ENCODE peak calls at places on chromosomes 11 and 22, in seven cellular contexts. A is heart left ventricle, Z is NB4, I is adrenal gland, H is tibial nerve, O is transverse colon, Q is Peyer's patch. S is an unnamed sample.

GRCh38 chr11:77039491-77040400 is 5.5 kb downstream of the B3GNT6 start:
- DNase-seq in A (no peak), Z (no peak), I (no peak), H (peak), O (peak), Q (no peak), S (peak)

GRCh38 chr22:25478573-25478972 is 85.9 kb upstream of the GRK3 start:
- DNase-seq in A (no peak), Z (no peak), I (no peak), H (no peak), O (no peak), Q (no peak), S (no peak)

GRCh38 chr11:11806074-11806473 is 35.7 kb upstream of the USP47 start:
- DNase-seq in A (no peak), Z (no peak), I (no peak), H (no peak), O (no peak), Q (no peak), S (no peak)

GRCh38 chr11:68471360-68472340 is 11.1 kb downstream of the PPP6R3 start:
- DNase-seq in A (no peak), Z (peak), I (no peak), H (no peak), O (no peak), Q (no peak), S (no peak)

GRCh38 chr11:44032304-44033085 is 15.3 kb upstream of the ACCSL start:
- DNase-seq in A (peak), Z (no peak), I (no peak), H (no peak), O (peak), Q (no peak), S (peak)

GRCh38 chr11:20156280-20156875 is 3.9 kb downstream of the DBX1 start:
- DNase-seq in A (no peak), Z (no peak), I (no peak), H (no peak), O (peak), Q (peak), S (no peak)

GRCh38 chr11:115613986-115614625 is 109.9 kb upstream of the CADM1 start:
- DNase-seq in A (no peak), Z (no peak), I (no peak), H (no peak), O (no peak), Q (no peak), S (no peak)

GRCh38 chr22:35568751-35569725 is 28.4 kb downstream of the RASD2 start:
- DNase-seq in A (no peak), Z (no peak), I (no peak), H (no peak), O (no peak), Q (no peak), S (no peak)

GRCh38 chr22:29022101-29022817 is 39.4 kb downstream of the C22orf31 start:
- DNase-seq in A (no peak), Z (no peak), I (no peak), H (no peak), O (no peak), Q (no peak), S (no peak)

GRCh38 chr22:46031965-46032851 is 55.2 kb upstream of the WNT7B start:
- DNase-seq in A (no peak), Z (peak), I (no peak), H (no peak), O (no peak), Q (no peak), S (no peak)

GRCh38 chr22:32328306-32329201 is 29.1 kb upstream of the RFPL3 start:
- DNase-seq in A (no peak), Z (no peak), I (no peak), H (no peak), O (no peak), Q (no peak), S (no peak)

GRCh38 chr22:20403779-20404140 is 9.8 kb downstream of the ZNF74 start:
- DNase-seq in A (no peak), Z (no peak), I (no peak), H (no peak), O (no peak), Q (no peak), S (no peak)

GRCh38 chr11:81749245-81749644 is 984.4 kb downstream of the FAM181B start:
- DNase-seq in A (no peak), Z (no peak), I (no peak), H (no peak), O (no peak), Q (no peak), S (no peak)

GRCh38 chr11:28760676-28761390 is 652.6 kb downstream of the METTL15 start:
- DNase-seq in A (no peak), Z (no peak), I (no peak), H (no peak), O (no peak), Q (no peak), S (no peak)

GRCh38 chr22:17896552-17896951 is 122.3 kb upstream of the BID start:
- DNase-seq in A (no peak), Z (no peak), I (peak), H (no peak), O (no peak), Q (no peak), S (no peak)

GRCh38 chr11:65918211-65919150 is at the start of gene C11orf68:
- DNase-seq in A (no peak), Z (peak), I (peak), H (no peak), O (no peak), Q (no peak), S (no peak)

GRCh38 chr11:73414977-73415492 is 38.8 kb downstream of the RELT start:
- DNase-seq in A (no peak), Z (peak), I (no peak), H (peak), O (no peak), Q (no peak), S (no peak)

GRCh38 chr22:44109417-44109816 is 71.3 kb upstream of the PARVG start:
- DNase-seq in A (peak), Z (no peak), I (no peak), H (no peak), O (no peak), Q (no peak), S (no peak)

GRCh38 chr22:20391222-20391621 is 2.7 kb upstream of the ZNF74 start:
- DNase-seq in A (no peak), Z (no peak), I (no peak), H (no peak), O (no peak), Q (no peak), S (no peak)

GRCh38 chr11:68411501-68411991 is 49.0 kb upstream of the PPP6R3 start:
- DNase-seq in A (no peak), Z (no peak), I (no peak), H (no peak), O (peak), Q (no peak), S (no peak)

GRCh38 chr11:35751664-35752061 is 89.1 kb downstream of the TRIM44 start:
- DNase-seq in A (no peak), Z (no peak), I (no peak), H (no peak), O (no peak), Q (no peak), S (no peak)

GRCh38 chr22:19225560-19225959 is 47.0 kb upstream of the SLC25A1 start:
- DNase-seq in A (no peak), Z (no peak), I (no peak), H (no peak), O (no peak), Q (no peak), S (no peak)
- TF ChIP-seq POLR2A in A (no peak), Z (no peak), I (no peak), H (no peak), O (no peak), Q (no peak), S (no peak)

DNA sequence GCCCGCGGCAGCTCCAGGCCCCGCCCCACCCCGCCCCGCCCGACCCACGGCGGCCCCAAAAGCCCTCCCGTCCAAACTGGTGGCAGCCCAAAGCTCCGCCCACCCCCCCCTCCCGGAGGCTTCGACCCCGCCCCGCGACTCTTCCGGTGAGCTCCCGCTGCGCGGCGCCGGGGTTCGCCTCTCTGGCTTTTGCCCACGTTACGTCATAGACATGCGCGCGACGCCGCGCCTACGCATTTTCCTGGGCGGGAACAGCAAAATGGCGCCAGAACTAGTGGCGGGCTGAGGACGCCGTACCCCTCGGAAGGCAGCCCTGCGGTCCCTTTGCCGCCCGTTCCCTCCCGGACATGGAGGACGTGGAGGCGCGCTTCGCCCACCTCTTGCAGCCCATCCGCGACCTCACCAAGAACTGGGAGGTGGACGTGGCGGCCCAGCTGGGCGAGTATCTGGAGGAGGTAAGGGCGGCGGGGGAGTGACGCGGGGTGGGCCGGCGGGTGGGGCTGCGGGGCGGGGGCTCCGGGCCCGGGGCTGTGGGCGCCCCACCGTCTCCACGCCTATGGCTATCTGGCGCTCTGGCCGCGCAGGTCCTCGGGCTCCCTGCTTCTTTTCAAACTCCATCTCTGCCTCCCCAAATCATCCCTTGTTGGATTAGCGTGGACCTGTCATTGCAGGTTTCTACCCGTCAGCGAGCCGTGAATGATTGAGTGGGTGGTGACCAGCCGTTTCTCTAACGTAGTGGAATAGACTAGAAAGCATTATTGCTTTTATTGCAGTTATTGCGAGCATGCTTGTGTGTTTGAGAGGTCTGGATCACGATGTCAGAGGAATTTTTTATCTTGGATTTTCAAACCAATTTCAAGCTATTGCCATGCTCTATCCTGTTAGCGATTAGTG is at the start of gene NCAPH2:
- DNase-seq in A (peak), Z (peak), I (peak), H (peak), O (peak), Q (peak), S (peak)
- TF ChIP-seq POLR2A in A (peak), Z (peak), I (peak), H (peak), O (peak), Q (peak), S (no peak)

GRCh38 chr11:112532506-112532905 is 271.8 kb upstream of the PLET1 start:
- DNase-seq in A (no peak), Z (no peak), I (no peak), H (no peak), O (no peak), Q (no peak), S (no peak)
- TF ChIP-seq POLR2A in A (no peak), Z (no peak), I (no peak), H (no peak), O (no peak), Q (no peak), S (no peak)

GRCh38 chr11:61923166-61924015 is 6.0 kb upstream of the RAB3IL1 start:
- DNase-seq in A (peak), Z (no peak), I (peak), H (peak), O (peak), Q (no peak), S (peak)
- TF ChIP-seq POLR2A in A (no peak), Z (no peak), I (no peak), H (peak), O (no peak), Q (no peak), S (no peak)

GRCh38 chr22:30371981-30372380 is 15.2 kb downstream of the CCDC157 start:
- DNase-seq in A (no peak), Z (no peak), I (no peak), H (no peak), O (no peak), Q (no peak), S (no peak)
- TF ChIP-seq POLR2A in A (no peak), Z (no peak), I (no peak), H (no peak), O (no peak), Q (no peak), S (no peak)

GRCh38 chr11:93741094-93741881 is at the start of the genes C11orf54 and TAF1D:
- DNase-seq in A (peak), Z (peak), I (peak), H (peak), O (peak), Q (peak), S (peak)
- TF ChIP-seq POLR2A in A (peak), Z (peak), I (peak), H (peak), O (peak), Q (peak), S (peak)

DNA sequence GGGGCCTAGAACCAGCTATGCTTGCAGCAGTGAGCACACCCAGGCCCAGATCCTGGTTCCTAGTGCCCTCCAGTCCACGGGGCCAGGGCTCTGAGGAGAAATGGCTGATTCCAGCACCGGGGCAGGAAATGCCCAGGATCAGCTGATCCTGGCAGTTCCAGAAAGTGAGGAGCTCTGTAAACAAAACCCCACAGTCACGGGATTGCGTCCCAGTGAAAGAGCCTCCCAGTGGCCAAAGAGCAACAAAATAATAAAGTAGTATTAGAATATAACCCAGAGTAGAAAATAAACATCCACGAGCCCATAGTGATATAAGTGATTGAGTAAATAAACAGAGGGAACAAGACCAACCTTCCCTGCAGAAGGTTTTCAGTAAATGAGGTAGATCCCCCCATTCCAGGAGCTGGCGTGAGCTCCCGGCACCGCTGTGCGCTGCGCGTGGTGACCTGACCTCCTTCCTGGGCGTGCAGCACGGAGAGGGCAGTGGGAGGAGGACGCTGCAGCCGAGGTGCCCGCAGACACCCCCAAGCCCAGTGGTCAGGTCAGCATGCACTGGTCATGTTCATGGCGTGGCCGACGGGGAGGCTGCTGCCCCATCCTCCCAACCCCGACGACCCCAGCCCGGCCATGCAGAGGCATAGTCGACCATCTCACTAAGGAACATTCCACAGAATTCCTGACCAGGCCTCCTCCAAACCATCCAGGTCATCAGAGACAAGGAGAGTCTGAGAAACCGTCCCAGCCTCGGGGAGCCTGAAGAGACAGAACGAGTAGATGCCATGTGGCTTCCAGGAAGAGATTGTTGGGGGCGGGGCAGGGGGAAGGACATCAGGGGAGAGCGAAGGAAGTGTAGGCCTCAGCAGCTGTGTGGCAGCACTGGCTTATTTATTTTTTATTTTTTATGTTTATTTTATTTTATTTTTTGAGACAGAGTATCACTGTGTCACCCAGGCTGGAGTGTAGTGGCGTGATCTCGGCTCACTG is 19.9 kb downstream of the PTDSS2 start:
- DNase-seq in A (peak), Z (no peak), I (peak), H (peak), O (peak), Q (no peak), S (peak)
- TF ChIP-seq POLR2A in A (no peak), Z (no peak), I (peak), H (peak), O (no peak), Q (no peak), S (peak)

GRCh38 chr11:89540826-89541225 is 49.7 kb upstream of the NOX4 start:
- DNase-seq in A (no peak), Z (no peak), I (no peak), H (no peak), O (no peak), Q (no peak), S (no peak)
- TF ChIP-seq POLR2A in A (no peak), Z (no peak), I (no peak), H (no peak), O (no peak), Q (no peak), S (no peak)